ENCODE peak calls at places on chromosomes 5 and 9, in seven cellular contexts. A is stomach, W is H1, I is GM12878, J is breast epithelium, N is sigmoid colon, G is suprapubic skin. B is an unnamed sample.

GRCh38 chr9:110744753-110745522 is 76.3 kb downstream of the MUSK start:
- DNase-seq in J (no peak), W (no peak), I (no peak), N (peak; percentile 83), G (peak; percentile 71), A (no peak), B (peak; percentile 93)

GRCh38 chr9:105251733-105252404 is 7.4 kb downstream of the SLC44A1 start:
- DNase-seq in I (no peak), J (no peak), W (no peak), A (no peak), N (no peak), G (no peak), B (no peak)

GRCh38 chr5:147845618-147846017 is 14.1 kb upstream of the SPINK1 start:
- DNase-seq in I (no peak), G (no peak), N (no peak), A (no peak), J (no peak), W (no peak), B (no peak)

GRCh38 chr5:142758062-142758802 is 11.9 kb upstream of the ARHGAP26 start:
- DNase-seq in I (no peak), W (no peak), N (no peak), G (no peak), J (no peak), A (no peak), B (no peak)

GRCh38 chr5:140214831-140215230 is 39.8 kb downstream of the CYSTM1 start:
- DNase-seq in J (no peak), A (peak; percentile 76), N (no peak), G (no peak), I (no peak), W (no peak), B (no peak)

GRCh38 chr9:86093788-86094555 is 5.4 kb downstream of the GOLM1 start:
- DNase-seq in G (no peak), A (peak; percentile 89), W (no peak), N (no peak), J (peak; percentile 74), I (peak; percentile 17), B (no peak)

GRCh38 chr9:106146886-106147285 is 452.5 kb downstream of the TMEM38B start:
- DNase-seq in G (no peak), J (no peak), I (no peak), W (no peak), N (no peak), A (no peak), B (no peak)

GRCh38 chr5:138536665-138537315 is 6.2 kb downstream of the ETF1 start:
- DNase-seq in I (no peak), G (no peak), J (no peak), A (no peak), W (no peak), N (no peak), B (no peak)

GRCh38 chr9:116589392-116590354 is 97.4 kb upstream of the TRIM32 start:
- DNase-seq in A (no peak), N (no peak), G (no peak), I (no peak), J (no peak), W (peak; percentile 50), B (no peak)

GRCh38 chr9:94908583-94909249 is 182.2 kb downstream of the AOPEP start:
- DNase-seq in I (no peak), W (no peak), J (no peak), G (no peak), N (no peak), A (peak; percentile 71), B (peak; percentile 47)

GRCh38 chr5:140966293-140967225 is at the start of gene PCDHAC2:
- DNase-seq in J (no peak), A (peak; percentile 49), G (no peak), N (peak; percentile 71), I (no peak), W (no peak), B (no peak)

GRCh38 chr9:26770821-26771220 is 121.8 kb downstream of the CAAP1 start:
- DNase-seq in G (no peak), W (no peak), N (no peak), A (no peak), J (no peak), I (no peak), B (no peak)

GRCh38 chr5:168747987-168748777 is 169.0 kb upstream of the PANK3 start:
- DNase-seq in G (no peak), A (no peak), W (peak; percentile 68), N (no peak), J (no peak), I (no peak), B (peak; percentile 80)

DNA sequence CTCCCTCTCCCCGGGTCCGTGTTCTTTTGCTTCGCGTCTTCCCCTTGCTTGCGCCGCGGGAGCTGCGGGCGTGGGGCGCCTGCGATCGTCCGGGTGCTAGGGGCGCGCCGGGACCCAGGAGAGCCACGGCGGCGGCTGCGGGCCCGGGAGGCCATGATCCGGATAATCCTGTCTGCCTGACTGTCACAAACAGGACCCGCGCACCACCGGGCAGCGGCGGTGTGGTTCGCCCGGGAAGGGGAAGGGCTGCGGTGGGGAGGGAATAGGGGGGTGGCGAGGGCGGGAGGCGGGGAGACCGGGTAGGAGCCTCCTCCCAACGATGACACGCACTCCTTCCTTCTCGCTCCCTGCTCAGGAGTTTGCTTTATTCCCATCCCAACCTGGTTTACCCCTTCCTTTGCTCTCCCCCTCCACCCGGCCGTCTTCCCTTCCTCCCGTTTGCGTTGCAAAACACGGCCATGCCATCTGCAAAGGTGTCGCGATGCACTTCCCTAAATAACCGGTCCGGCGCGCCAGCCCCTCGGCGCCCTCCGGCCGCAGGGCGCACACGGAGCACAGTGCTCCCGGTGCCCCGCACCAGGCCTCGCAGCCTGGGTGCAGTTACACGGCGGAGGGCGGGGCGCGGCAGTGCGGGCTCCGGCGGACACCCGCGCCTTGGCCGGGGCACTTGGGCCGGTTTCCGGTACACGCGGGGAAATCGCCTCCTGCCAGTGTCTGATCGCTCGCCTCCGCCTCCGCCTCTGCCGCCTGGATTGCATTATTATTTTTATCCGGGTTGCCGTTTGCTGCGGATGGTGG is 1.5 kb downstream of the SMARCA2 start:
- DNase-seq in G (peak; percentile 94), A (peak; percentile 69), J (peak; percentile 88), W (no peak), N (peak; percentile 92), I (no peak), B (peak; percentile 93)
- TF ChIP-seq POLR2AphosphoS5 in G (no peak), A (peak; percentile 81), J (peak; percentile 78), W (no peak), N (peak; percentile 92), I (peak; percentile 60), B (peak; percentile 80)

GRCh38 chr5:79585129-79585528 is 27.1 kb upstream of the TENT2 start:
- DNase-seq in G (no peak), N (no peak), J (no peak), W (no peak), A (no peak), I (no peak), B (no peak)
- TF ChIP-seq CTCF in G (no peak), N (no peak), J (no peak), W (no peak), A (no peak), I (no peak), B (no peak)

DNA sequence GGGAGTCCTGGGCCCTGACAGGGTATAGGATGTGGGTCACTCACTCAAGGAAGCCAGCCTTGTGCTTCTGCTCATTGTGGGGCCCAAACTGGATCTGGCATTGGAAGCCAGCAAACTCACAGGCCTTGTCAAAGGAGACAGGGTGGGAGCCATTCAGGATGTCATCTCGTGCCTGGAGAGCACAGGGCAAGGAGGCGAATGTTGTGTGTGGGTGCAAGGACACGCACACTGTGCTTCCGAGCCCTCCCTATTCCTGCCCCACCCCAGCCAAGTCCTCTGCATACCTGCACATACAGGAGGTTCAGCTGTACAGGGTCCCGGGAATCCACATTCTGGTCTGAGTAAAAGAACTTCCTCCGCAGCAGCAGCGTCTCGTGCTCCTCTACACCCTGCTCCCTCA is 8.1 kb downstream of the TLN1 start:
- DNase-seq in A (no peak), G (no peak), I (no peak), W (no peak), N (peak; percentile 50), J (no peak), B (no peak)
- TF ChIP-seq POLR2AphosphoS5 in A (no peak), G (no peak), I (no peak), W (no peak), N (no peak), J (no peak), B (no peak)

GRCh38 chr9:122781671-122782070 is 7.1 kb upstream of the OR5C1 start:
- DNase-seq in G (no peak), W (no peak), J (no peak), N (no peak), I (no peak), A (no peak), B (no peak)
- TF ChIP-seq CTCF in G (no peak), W (no peak), J (no peak), N (no peak), I (no peak), A (no peak), B (no peak)

DNA sequence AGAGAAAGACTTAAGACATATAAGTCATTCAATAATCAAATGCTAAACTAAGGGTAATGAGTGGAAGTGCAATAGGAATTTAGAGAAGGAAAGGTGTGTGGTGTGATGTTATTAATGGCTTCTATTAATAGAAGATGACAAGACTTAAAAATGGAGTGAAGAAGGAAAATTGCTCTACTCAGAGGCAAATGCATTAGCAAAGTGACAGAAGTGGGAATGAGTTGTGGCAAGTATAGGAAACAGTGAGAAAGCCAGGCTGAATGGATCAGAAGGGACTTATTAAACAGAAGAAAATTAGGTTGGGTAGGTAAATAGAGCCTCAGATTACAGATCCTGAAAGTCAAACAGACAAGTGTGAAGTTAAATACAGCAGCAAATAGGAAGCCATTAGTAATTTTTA is 5.7 kb downstream of the SKIC3 start:
- DNase-seq in N (no peak), I (no peak), A (no peak), G (no peak), J (no peak), W (no peak), B (no peak)
- TF ChIP-seq POLR2AphosphoS5 in N (no peak), I (no peak), A (no peak), G (no peak), J (no peak), W (no peak), B (no peak)